ENCODE peak calls at places on chromosomes 11 and 22, in five cellular contexts. P is neural progenitor cell, C is heart left ventricle, F is HepG2, U is transverse colon. Y is an unnamed sample.

GRCh38 chr11:13118691-13119090 is 109.6 kb downstream of the RASSF10 start:
- DNase-seq in P (no peak), C (no peak), F (no peak), U (no peak), Y (no peak)

GRCh38 chr11:128904872-128905344 is 13.8 kb downstream of the KCNJ5 start:
- DNase-seq in P (peak; percentile 63), C (no peak), F (no peak), U (peak; percentile 55), Y (no peak)

GRCh38 chr11:132095230-132096165 is 725.1 kb downstream of the NTM start:
- DNase-seq in P (no peak), C (no peak), F (no peak), U (no peak), Y (no peak)

GRCh38 chr11:75317446-75318122 is 33.9 kb downstream of the ARRB1 start:
- DNase-seq in P (no peak), C (no peak), F (no peak), U (no peak), Y (no peak)

GRCh38 chr22:40637181-40638150 is 947 bp upstream of the MRTFA start:
- DNase-seq in P (no peak), C (peak; percentile 53), F (no peak), U (peak; percentile 70), Y (no peak)

GRCh38 chr11:6410695-6411430 is 8.0 kb downstream of the APBB1 start:
- DNase-seq in P (no peak), C (no peak), F (no peak), U (no peak), Y (no peak)

GRCh38 chr22:21000215-21000986 is 1.5 kb downstream of the THAP7 start:
- DNase-seq in P (no peak), C (peak; percentile 15), F (no peak), U (no peak), Y (no peak)

GRCh38 chr22:37472418-37473006 is 13.7 kb downstream of the MFNG start:
- DNase-seq in P (peak; percentile 69), C (no peak), F (peak; percentile 46), U (peak; percentile 59), Y (no peak)

GRCh38 chr11:46631676-46632075 is 14.3 kb downstream of the ATG13 start:
- DNase-seq in P (no peak), C (no peak), F (no peak), U (no peak), Y (no peak)

GRCh38 chr22:25697978-25698377 is 44.0 kb upstream of the MYO18B start:
- DNase-seq in P (no peak), C (no peak), F (no peak), U (no peak), Y (no peak)

GRCh38 chr22:38982008-38982927 is at the start of gene APOBEC3B:
- DNase-seq in P (peak; percentile 47), C (peak; percentile 86), F (peak; percentile 86), U (peak; percentile 92), Y (peak; percentile 88)

GRCh38 chr22:23895599-23896144 is 1.5 kb downstream of the MIF start:
- DNase-seq in P (no peak), C (no peak), F (no peak), U (no peak), Y (no peak)

GRCh38 chr11:42951266-42951665 is 360.5 kb upstream of the API5 start:
- DNase-seq in P (no peak), C (no peak), F (no peak), U (no peak), Y (no peak)

GRCh38 chr11:17238377-17238776 is 30.6 kb upstream of the PIK3C2A start:
- DNase-seq in P (no peak), C (no peak), F (no peak), U (no peak), Y (no peak)

GRCh38 chr22:30742291-30743256 is 47.9 kb downstream of the OSBP2 start:
- DNase-seq in P (no peak), C (no peak), F (no peak), U (no peak), Y (no peak)

GRCh38 chr22:23888615-23889401 is 5.4 kb upstream of the MIF start:
- DNase-seq in P (peak; percentile 45), C (no peak), F (peak; percentile 52), U (no peak), Y (no peak)

GRCh38 chr11:2831826-2832717 is 53.5 kb downstream of the CDKN1C start:
- DNase-seq in P (no peak), C (no peak), F (no peak), U (no peak), Y (no peak)

GRCh38 chr11:94295534-94295933 is 8.8 kb upstream of the IZUMO1R start:
- DNase-seq in P (peak; percentile 13), C (no peak), F (no peak), U (no peak), Y (no peak)

GRCh38 chr22:38719196-38719595 is 13.5 kb downstream of the GTPBP1 start:
- DNase-seq in P (no peak), C (no peak), F (no peak), U (peak; percentile 4), Y (no peak)

GRCh38 chr22:46738961-46739870 is 1.2 kb upstream of the CERK start:
- DNase-seq in P (peak; percentile 36), C (no peak), F (peak; percentile 75), U (peak; percentile 86), Y (no peak)

GRCh38 chr11:117822522-117823033 is 2.0 kb downstream of the FXYD2 start:
- DNase-seq in P (no peak), C (no peak), F (no peak), U (peak; percentile 4), Y (no peak)

GRCh38 chr11:117821431-117821830 is 3.1 kb downstream of the FXYD2 start:
- DNase-seq in P (no peak), C (no peak), F (no peak), U (no peak), Y (no peak)

GRCh38 chr11:117823294-117823940 is 1.1 kb downstream of the FXYD2 start:
- DNase-seq in P (peak; percentile 39), C (peak; percentile 24), F (no peak), U (peak; percentile 13), Y (peak; percentile 29)

GRCh38 chr11:117820516-117820915 is 4.0 kb downstream of the FXYD2 start:
- DNase-seq in P (no peak), C (no peak), F (no peak), U (no peak), Y (no peak)

DNA sequence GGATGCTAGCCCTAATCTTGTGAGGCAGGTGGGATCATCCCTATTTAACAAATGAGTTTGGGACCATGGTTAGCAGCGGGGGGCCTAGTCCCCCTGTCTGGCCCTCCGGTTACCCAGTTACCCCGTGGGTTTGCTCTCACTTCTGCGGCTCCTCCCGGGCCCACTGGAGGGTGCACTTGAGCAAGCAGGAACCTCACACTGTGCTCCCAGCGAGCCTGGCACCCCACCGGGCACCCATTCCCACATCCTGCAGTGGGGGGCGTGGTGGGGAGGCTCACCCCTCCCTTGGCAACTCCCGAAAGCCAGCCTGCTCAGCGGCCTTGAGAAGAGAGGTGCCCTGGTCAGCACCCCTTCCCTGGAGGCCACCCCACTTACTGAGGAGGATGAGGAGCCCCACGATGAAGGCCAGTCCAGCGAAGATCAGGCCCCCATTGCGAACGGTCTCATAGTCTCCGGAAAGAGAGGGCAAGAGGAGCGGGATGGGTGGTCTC is 2.5 kb downstream of the FXYD2 start:
- DNase-seq in P (peak; percentile 68), C (no peak), F (no peak), U (peak; percentile 49), Y (no peak)
- H3K4me1 ChIP-seq in P (peaks cover 3% of the 10 kb centered on the region), C (peaks cover 33% of the 10 kb centered on the region), F (peaks cover 87% of the 10 kb centered on the region), U (peaks cover under 1% of the 10 kb centered on the region), Y (no peaks in the 10 kb centered on the region)

DNA sequence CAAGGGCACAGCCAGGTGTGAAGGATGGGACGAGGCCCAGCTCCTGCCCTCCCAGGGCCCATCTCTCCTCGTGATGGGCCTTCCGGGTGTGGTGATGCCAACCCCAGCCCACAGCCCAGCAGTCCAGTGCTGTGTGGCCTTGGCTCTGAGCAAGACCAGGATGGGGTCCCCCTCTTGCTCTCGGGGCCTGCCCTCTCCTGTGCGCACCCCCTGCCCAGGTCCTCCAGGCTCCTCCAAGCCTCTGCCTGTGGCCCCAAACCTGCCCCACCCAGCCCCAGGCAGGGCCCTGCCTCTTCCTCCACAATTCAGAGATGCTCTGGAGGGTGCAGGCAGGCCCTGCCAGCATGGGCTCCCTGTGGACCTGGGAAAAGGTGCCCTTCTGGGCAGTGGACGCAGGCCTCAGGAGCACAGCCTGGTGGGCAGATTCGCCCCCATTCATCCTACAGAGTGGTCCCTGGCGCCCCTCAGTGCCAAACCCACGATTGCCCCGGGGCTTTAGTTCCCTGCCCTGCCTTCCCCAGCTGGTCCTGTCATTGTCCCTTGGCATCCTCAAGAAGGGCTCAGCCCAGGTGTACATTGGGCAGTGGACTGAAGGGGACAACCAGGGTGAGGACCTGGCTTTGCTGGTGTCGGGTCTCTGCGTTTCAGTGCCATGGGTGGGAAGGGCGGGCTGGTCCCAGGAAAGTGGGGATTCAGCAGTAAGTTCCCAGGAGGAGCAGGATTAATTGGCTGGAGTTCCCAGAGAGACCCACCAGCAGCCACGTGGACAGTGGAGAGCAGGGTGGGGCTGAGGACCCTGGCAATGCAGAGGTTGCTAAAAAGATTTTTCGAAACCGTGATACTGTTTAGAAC is 19.8 kb downstream of the EIF1AD start:
- DNase-seq in P (no peak), C (no peak), F (no peak), U (no peak), Y (no peak)
- TF ChIP-seq CTCF in P (no peak), C (no peak), F (no peak), U (no peak), Y (no peak)

GRCh38 chr22:36234919-36235318 is 4.4 kb downstream of the APOL2 start:
- DNase-seq in P (no peak), C (no peak), F (no peak), U (no peak), Y (no peak)
- H3K4me3 ChIP-seq in P (no peak overlapping the region), C (no peak overlapping the region), F (no peak overlapping the region), U (no peak overlapping the region), Y (no peak overlapping the region)

DNA sequence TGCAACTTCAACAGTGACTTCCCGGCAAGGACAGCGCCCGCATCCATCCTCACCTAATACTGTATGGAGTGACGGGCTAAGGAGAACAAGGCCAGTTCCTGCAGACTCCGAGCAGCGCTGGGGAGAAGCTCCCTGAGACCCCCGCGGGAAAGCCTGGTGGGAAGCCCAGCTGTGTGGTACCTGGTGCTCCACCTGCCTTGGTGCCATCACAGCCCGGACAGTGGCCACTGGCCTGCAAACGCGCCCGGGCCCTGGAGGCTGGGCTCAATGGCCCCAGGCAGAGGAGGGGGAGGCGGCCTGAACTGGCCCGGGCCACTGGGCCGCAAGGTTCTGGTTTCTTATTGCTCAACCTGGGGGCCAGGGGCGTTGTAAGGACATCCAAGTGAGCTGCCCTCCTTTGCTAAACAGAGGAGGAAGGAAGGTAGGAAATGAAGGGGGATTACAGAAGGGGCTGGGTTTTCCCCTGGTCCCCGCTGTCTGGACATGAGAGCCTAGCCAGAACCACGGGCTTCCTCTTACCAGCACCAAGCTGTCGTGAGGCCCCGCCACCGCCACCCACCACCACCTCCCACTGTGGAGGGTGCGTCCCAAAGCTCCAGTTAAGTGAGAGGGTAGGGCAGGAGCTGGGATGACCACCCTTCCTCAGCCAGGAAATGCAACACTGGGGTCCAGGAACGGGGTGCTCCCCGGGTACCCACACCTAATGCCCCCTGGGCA is 8.5 kb upstream of the CDC42BPG start:
- DNase-seq in P (no peak), C (no peak), F (no peak), U (no peak), Y (no peak)
- H3K4me1 ChIP-seq in P (no peaks in the 10 kb centered on the region), C (peaks cover 91% of the 10 kb centered on the region), F (peaks cover 56% of the 10 kb centered on the region), U (peaks cover 59% of the 10 kb centered on the region), Y (peaks cover 14% of the 10 kb centered on the region)

GRCh38 chr11:127789887-127790286 is 789.3 kb upstream of the KIRREL3 start:
- DNase-seq in P (peak; percentile 54), C (no peak), F (no peak), U (peak; percentile 30), Y (no peak)
- TF ChIP-seq CTCF in P (peak; percentile 59), C (no peak), F (no peak), U (peak; percentile 28), Y (no peak)

GRCh38 chr11:123261345-123262106 is 66.5 kb upstream of the CLMP start:
- DNase-seq in P (peak; percentile 90), C (peak; percentile 76), F (peak; percentile 40), U (peak; percentile 85), Y (peak; percentile 64)
- H3K4me3 ChIP-seq in P (no peak overlapping the region), C (peak overlapping the region; percentile 13), F (no peak overlapping the region), U (no peak overlapping the region), Y (peak overlapping the region; percentile 16)